ENCODE peak calls at places on chromosomes 16 and 17, in eight cellular contexts. Z is brain microvascular endothelial cell, X is HFFc6, Y is neural crest cell, N is osteocyte, A is HL-60, F is cardiac muscle cell, H is suprapubic skin. S is an unnamed sample.

GRCh38 chr16:48330133-48330846 is 54.9 kb downstream of the SIAH1 start:
- DNase-seq in Z (peak), X (no peak), Y (no peak), N (no peak), A (no peak), F (no peak), H (no peak), S (no peak)

GRCh38 chr16:72172105-72173034 is at the start of gene PMFBP1:
- DNase-seq in Z (peak), X (peak), Y (no peak), N (no peak), A (peak), F (no peak), H (no peak), S (no peak)

GRCh38 chr17:6995500-6996255 is at the start of gene ALOX12:
- DNase-seq in Z (no peak), X (no peak), Y (no peak), N (no peak), A (no peak), F (peak), H (peak), S (no peak)

GRCh38 chr16:85220125-85220839 is 108.0 kb upstream of the CIBAR2 start:
- DNase-seq in Z (peak), X (peak), Y (no peak), N (peak), A (no peak), F (no peak), H (no peak), S (no peak)

GRCh38 chr16:4098496-4098895 is 17.7 kb downstream of the ADCY9 start:
- DNase-seq in Z (no peak), X (peak), Y (no peak), N (no peak), A (no peak), F (no peak), H (peak), S (no peak)

GRCh38 chr17:38914741-38915638 is 10.4 kb upstream of the LASP1NB start:
- DNase-seq in Z (no peak), X (no peak), Y (no peak), N (peak), A (no peak), F (no peak), H (peak), S (no peak)

GRCh38 chr16:77306050-77306616 is 106.9 kb downstream of the SYCE1L start:
- DNase-seq in Z (no peak), X (no peak), Y (no peak), N (no peak), A (no peak), F (no peak), H (no peak), S (no peak)

GRCh38 chr17:43330876-43331639 is 67.7 kb upstream of the ARL4D start:
- DNase-seq in Z (no peak), X (no peak), Y (no peak), N (no peak), A (no peak), F (no peak), H (no peak), S (no peak)

GRCh38 chr17:36715951-36716350 is 114.6 kb downstream of the MRM1 start:
- DNase-seq in Z (no peak), X (no peak), Y (no peak), N (no peak), A (no peak), F (no peak), H (no peak), S (no peak)

GRCh38 chr17:11900103-11900502 is 97.2 kb downstream of the ZNF18 start:
- DNase-seq in Z (no peak), X (no peak), Y (no peak), N (peak), A (no peak), F (no peak), H (no peak), S (no peak)

GRCh38 chr16:61332461-61332860 is 703.8 kb downstream of the CDH8 start:
- DNase-seq in Z (no peak), X (no peak), Y (no peak), N (no peak), A (no peak), F (no peak), H (no peak), S (no peak)

GRCh38 chr17:82565551-82565950 is 46.0 kb downstream of the FOXK2 start:
- DNase-seq in Z (no peak), X (no peak), Y (no peak), N (no peak), A (no peak), F (peak), H (no peak), S (no peak)
- TF ChIP-seq CTCF in Z (no peak), X (no peak), Y (no peak), N (no peak), A (no peak), F (no peak), H (no peak), S (no peak)

GRCh38 chr16:51971184-51971583 is 575.8 kb downstream of the TOX3 start:
- DNase-seq in Z (peak), X (peak), Y (peak), N (no peak), A (no peak), F (peak), H (no peak), S (no peak)
- TF ChIP-seq CTCF in Z (peak), X (peak), Y (peak), N (peak), A (no peak), F (peak), H (no peak), S (peak)

GRCh38 chr16:22007509-22008214 is at the start of gene MOSMO:
- DNase-seq in Z (peak), X (peak), Y (peak), N (peak), A (peak), F (peak), H (peak), S (peak)
- TF ChIP-seq CTCF in Z (no peak), X (peak), Y (peak), N (peak), A (no peak), F (no peak), H (no peak), S (peak)

GRCh38 chr17:70901870-70902269 is 732.5 kb downstream of the KCNJ2 start:
- DNase-seq in Z (no peak), X (no peak), Y (no peak), N (no peak), A (no peak), F (no peak), H (no peak), S (no peak)
- TF ChIP-seq CTCF in Z (no peak), X (peak), Y (no peak), N (no peak), A (no peak), F (no peak), H (no peak), S (no peak)

GRCh38 chr17:66620528-66620927 is 214.4 kb upstream of the CACNG5 start:
- DNase-seq in Z (no peak), X (peak), Y (no peak), N (no peak), A (no peak), F (no peak), H (no peak), S (no peak)

GRCh38 chr17:66627985-66628384 is 206.9 kb upstream of the CACNG5 start:
- DNase-seq in Z (no peak), X (no peak), Y (no peak), N (no peak), A (no peak), F (peak), H (no peak), S (no peak)

GRCh38 chr17:66629762-66630161 is 205.2 kb upstream of the CACNG5 start:
- DNase-seq in Z (no peak), X (no peak), Y (no peak), N (no peak), A (no peak), F (no peak), H (no peak), S (no peak)

GRCh38 chr17:66630379-66630778 is 204.5 kb upstream of the CACNG5 start:
- DNase-seq in Z (no peak), X (no peak), Y (no peak), N (no peak), A (no peak), F (no peak), H (no peak), S (no peak)

GRCh38 chr17:66625321-66625767 is 209.6 kb upstream of the CACNG5 start:
- DNase-seq in Z (no peak), X (peak), Y (no peak), N (no peak), A (no peak), F (no peak), H (no peak), S (no peak)
- TF ChIP-seq CTCF in Z (peak), X (peak), Y (peak), N (peak), A (no peak), F (peak), H (no peak), S (peak)

GRCh38 chr17:57662644-57663308 is 82.3 kb downstream of the CCDC182 start:
- DNase-seq in Z (peak), X (peak), Y (peak), N (peak), A (peak), F (peak), H (peak), S (peak)
- TF ChIP-seq CTCF in Z (no peak), X (peak), Y (no peak), N (no peak), A (no peak), F (no peak), H (no peak), S (no peak)

S was measured in progenitor cell of endocrine pancreas.